ENCODE peak calls at places on chromosome 14, in nine cellular contexts. Z is adrenal gland, S is OCI-LY7, Y is endothelial cell of umbilical vein, M is right atrium auricular region, O is testis, D is ascending aorta, G is transverse colon, Q is tibial artery. R is an unnamed sample.
A peak's percentile ranks its signal among the peaks of the same experiment; 100 is the strongest.

GRCh38 chr14:54364555-54365415 is 32.0 kb upstream of the CDKN3 start:
- DNase-seq in Z (peak; percentile 67), S (no peak), Y (peak; percentile 86), M (peak; percentile 81), O (no peak), D (peak; percentile 79), G (no peak), Q (peak; percentile 72), R (no peak)

GRCh38 chr14:29242755-29243340 is 476.3 kb downstream of the FOXG1 start:
- DNase-seq in Z (no peak), S (no peak), Y (peak; percentile 47), M (no peak), O (no peak), D (no peak), G (no peak), Q (no peak), R (no peak)

GRCh38 chr14:22977684-22978486 is 4.5 kb downstream of the AJUBA start:
- DNase-seq in Z (peak; percentile 78), S (no peak), Y (peak; percentile 54), M (no peak), O (peak; percentile 56), D (peak; percentile 85), G (peak; percentile 52), Q (peak; percentile 76), R (peak; percentile 82)

GRCh38 chr14:102557434-102558226 is 34.8 kb upstream of the RCOR1 start:
- DNase-seq in Z (no peak), S (no peak), Y (no peak), M (no peak), O (no peak), D (no peak), G (no peak), Q (no peak), R (no peak)

GRCh38 chr14:105409379-105409778 is 10.2 kb upstream of the MTA1 start:
- DNase-seq in Z (no peak), S (no peak), Y (no peak), M (no peak), O (no peak), D (no peak), G (no peak), Q (no peak), R (no peak)

GRCh38 chr14:64303471-64303917 is 9.3 kb upstream of the ESR2 start:
- DNase-seq in Z (no peak), S (peak; percentile 72), Y (peak; percentile 71), M (no peak), O (no peak), D (no peak), G (no peak), Q (no peak), R (no peak)

GRCh38 chr14:59918824-59919581 is 941 bp upstream of the LRRC9 start:
- DNase-seq in Z (peak; percentile 60), S (peak; percentile 10), Y (peak; percentile 38), M (no peak), O (peak; percentile 52), D (no peak), G (peak; percentile 12), Q (peak; percentile 66), R (no peak)

GRCh38 chr14:93903342-93904184 is 23.6 kb upstream of the FAM181A start:
- DNase-seq in Z (no peak), S (no peak), Y (no peak), M (no peak), O (peak; percentile 46), D (no peak), G (no peak), Q (peak; percentile 51), R (no peak)

GRCh38 chr14:79332504-79333197 is 878.7 kb downstream of the DIO2 start:
- DNase-seq in Z (no peak), S (no peak), Y (no peak), M (no peak), O (no peak), D (no peak), G (no peak), Q (no peak), R (no peak)

GRCh38 chr14:104366931-104367810 is 212.4 kb upstream of the C14orf180 start:
- DNase-seq in Z (no peak), S (no peak), Y (no peak), M (no peak), O (no peak), D (no peak), G (no peak), Q (no peak), R (no peak)

GRCh38 chr14:79578470-79578869 is 632.8 kb downstream of the DIO2 start:
- DNase-seq in Z (no peak), S (no peak), Y (no peak), M (no peak), O (no peak), D (no peak), G (no peak), Q (no peak), R (no peak)

GRCh38 chr14:64465856-64466554 is 706 bp downstream of the AKAP5 start:
- DNase-seq in Z (peak; percentile 62), S (no peak), Y (peak; percentile 45), M (no peak), O (peak; percentile 29), D (no peak), G (no peak), Q (no peak), R (no peak)

GRCh38 chr14:36660736-36661505 is 739 bp upstream of the PAX9 start:
- DNase-seq in Z (no peak), S (peak; percentile 56), Y (no peak), M (no peak), O (no peak), D (no peak), G (no peak), Q (no peak), R (no peak)

GRCh38 chr14:94397899-94398479 is 9.6 kb upstream of the SERPINA1 start:
- DNase-seq in Z (no peak), S (no peak), Y (no peak), M (no peak), O (no peak), D (no peak), G (no peak), Q (no peak), R (no peak)

GRCh38 chr14:37890095-37890494 is 294.7 kb downstream of the TTC6 start:
- DNase-seq in Z (no peak), S (no peak), Y (no peak), M (no peak), O (no peak), D (no peak), G (no peak), Q (no peak), R (no peak)
- TF ChIP-seq CTCF in Z (no peak), S (peak; percentile 61), Y (no peak), M (peak; percentile 20), O (no peak), D (no peak), G (no peak), Q (no peak), R (no peak)

DNA sequence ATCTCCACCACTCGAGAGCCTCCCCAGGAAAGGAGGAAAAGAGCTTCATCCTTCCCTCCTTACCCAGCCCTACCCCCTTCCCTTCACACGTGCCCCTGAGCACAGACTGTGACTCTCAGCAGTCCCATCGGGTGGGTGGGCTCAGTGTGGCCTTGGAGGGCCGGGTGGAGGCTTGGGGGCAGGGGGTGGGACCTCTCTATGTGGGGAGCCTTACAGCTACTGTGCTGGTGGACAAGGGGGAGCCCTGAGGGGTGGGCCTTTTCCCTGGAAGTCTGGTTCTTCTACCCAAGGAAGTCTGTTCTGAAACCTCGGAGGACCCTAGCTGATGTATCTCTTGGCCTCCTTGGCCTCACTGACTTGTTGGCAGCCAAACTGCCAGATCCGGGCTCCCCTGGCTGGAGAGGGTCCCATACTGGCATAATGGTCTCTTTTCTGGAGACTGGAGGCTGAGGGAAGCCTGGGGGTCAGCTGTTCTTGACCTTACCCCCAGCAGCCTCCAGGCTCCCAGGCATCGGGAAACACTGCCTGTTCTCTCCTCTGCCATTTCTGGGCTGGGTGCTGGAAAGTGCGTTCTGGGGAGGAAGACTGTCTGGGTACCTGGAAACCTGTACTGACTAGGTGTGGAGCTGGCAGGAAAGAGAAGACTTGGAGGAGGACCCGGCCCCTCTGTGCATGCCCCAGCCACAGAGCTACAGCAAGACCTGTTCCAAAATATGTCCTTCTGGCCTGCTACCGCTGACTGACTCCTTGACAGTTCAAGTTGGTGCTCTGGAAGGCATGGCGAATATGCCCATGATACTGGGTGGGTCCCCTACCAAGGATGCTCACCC is 7.6 kb downstream of the VASH1 start:
- DNase-seq in Z (peak; percentile 46), S (no peak), Y (no peak), M (peak; percentile 56), O (no peak), D (no peak), G (no peak), Q (peak; percentile 54), R (peak; percentile 75)
- H3K27ac ChIP-seq in Z (peak overlapping the region; percentile 52), S (no peak overlapping the region), Y (peak overlapping the region; percentile 54), M (peak overlapping the region; percentile 98), O (no peak overlapping the region), D (peak overlapping the region; percentile 46), G (no peak overlapping the region), Q (peak overlapping the region; percentile 97), R (peak overlapping the region; percentile 85)

DNA sequence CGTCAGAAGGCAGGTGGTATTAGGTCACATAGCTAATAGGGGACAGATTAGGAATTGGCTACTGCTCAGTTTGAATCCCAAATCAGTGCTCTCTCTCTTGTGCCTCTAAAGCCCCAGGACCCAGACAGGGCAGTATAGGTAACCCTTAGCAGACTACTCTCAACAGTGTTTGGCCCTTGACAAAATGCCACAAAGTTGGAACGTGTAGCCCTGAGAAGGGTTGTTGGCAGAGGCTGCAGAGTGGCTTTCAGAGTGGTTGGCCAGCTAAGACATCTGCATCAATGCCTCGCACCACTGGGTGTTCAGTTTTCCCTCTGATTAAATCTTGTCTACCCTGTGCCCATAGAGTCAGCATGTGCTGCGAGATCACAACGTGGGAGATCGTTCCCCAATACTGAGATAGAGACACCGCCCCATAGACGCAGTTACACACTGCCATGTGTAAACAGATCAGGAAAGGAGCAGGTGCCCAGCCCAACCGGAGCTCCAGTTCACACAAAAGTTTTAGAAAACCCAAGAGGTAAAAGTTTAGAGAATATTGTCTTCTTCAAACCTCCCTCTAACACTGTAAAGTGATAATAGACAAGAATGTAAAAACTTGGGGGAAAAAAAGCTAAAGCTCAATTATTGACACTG is 48.3 kb downstream of the EML1 start:
- DNase-seq in Z (no peak), S (no peak), Y (no peak), M (no peak), O (no peak), D (no peak), G (no peak), Q (no peak), R (no peak)
- H3K4me3 ChIP-seq in Z (no peak overlapping the region), S (no peak overlapping the region), Y (no peak overlapping the region), M (no peak overlapping the region), O (no peak overlapping the region), D (no peak overlapping the region), G (no peak overlapping the region), Q (no peak overlapping the region), R (no peak overlapping the region)

GRCh38 chr14:75142494-75142893 is 15.6 kb upstream of the NEK9 start:
- DNase-seq in Z (no peak), S (no peak), Y (no peak), M (no peak), O (no peak), D (no peak), G (no peak), Q (no peak), R (no peak)

GRCh38 chr14:75144944-75145343 is 18.1 kb upstream of the NEK9 start:
- DNase-seq in Z (no peak), S (no peak), Y (no peak), M (no peak), O (peak; percentile 36), D (peak; percentile 71), G (peak; percentile 19), Q (no peak), R (no peak)

GRCh38 chr14:75150150-75150549 is 23.3 kb upstream of the NEK9 start:
- DNase-seq in Z (no peak), S (no peak), Y (no peak), M (no peak), O (no peak), D (no peak), G (no peak), Q (no peak), R (no peak)

GRCh38 chr14:75143761-75144527 is 17.1 kb upstream of the NEK9 start:
- DNase-seq in Z (no peak), S (no peak), Y (no peak), M (no peak), O (no peak), D (no peak), G (no peak), Q (no peak), R (no peak)

GRCh38 chr14:75147423-75148071 is 20.7 kb upstream of the NEK9 start:
- DNase-seq in Z (peak; percentile 93), S (no peak), Y (peak; percentile 66), M (peak; percentile 95), O (peak; percentile 89), D (peak; percentile 88), G (peak; percentile 53), Q (peak; percentile 90), R (peak; percentile 88)
- TF ChIP-seq CTCF in Z (peak; percentile 13), S (peak; percentile 25), Y (peak; percentile 60), M (peak; percentile 57), O (no peak), D (peak; percentile 11), G (peak; percentile 12), Q (peak; percentile 36), R (no peak)